ENCODE peak calls at places on chromosomes 12 and 14, in nine cellular contexts. One of them, this sample, is unnamed. For H3K4me1, the result is how much of the 10 kb centered on the place peaks cover.

GRCh38 chr12:66662729-66663128 is 16.1 kb downstream of the GRIP1 start:
- DNase-seq in uterus: no peak
- DNase-seq in gastrocnemius medialis: no peak
- DNase-seq in prostate gland: no peak
- DNase-seq in adrenal gland: no peak
- DNase-seq in suprapubic skin: no peak
- DNase-seq in thyroid gland: no peak
- DNase-seq in Peyer's patch: no peak
- DNase-seq in HCT116: no peak
- DNase-seq in this sample: no peak

GRCh38 chr12:94710933-94711332 is 60.6 kb upstream of the TMCC3 start:
- DNase-seq in uterus: no peak
- DNase-seq in gastrocnemius medialis: no peak
- DNase-seq in adrenal gland: no peak
- DNase-seq in suprapubic skin: no peak
- DNase-seq in prostate gland: no peak
- DNase-seq in Peyer's patch: no peak
- DNase-seq in HCT116: peak
- DNase-seq in thyroid gland: peak
- DNase-seq in this sample: no peak

GRCh38 chr12:93199831-93200236 is 177.9 kb upstream of the NUDT4 start:
- DNase-seq in prostate gland: no peak
- DNase-seq in thyroid gland: no peak
- DNase-seq in gastrocnemius medialis: no peak
- DNase-seq in HCT116: no peak
- DNase-seq in Peyer's patch: no peak
- DNase-seq in suprapubic skin: no peak
- DNase-seq in adrenal gland: no peak
- DNase-seq in uterus: no peak
- DNase-seq in this sample: no peak

GRCh38 chr14:104461676-104462443 is 117.7 kb upstream of the C14orf180 start:
- DNase-seq in uterus: no peak
- DNase-seq in adrenal gland: no peak
- DNase-seq in thyroid gland: no peak
- DNase-seq in HCT116: no peak
- DNase-seq in suprapubic skin: peak
- DNase-seq in gastrocnemius medialis: no peak
- DNase-seq in prostate gland: no peak
- DNase-seq in Peyer's patch: no peak
- DNase-seq in this sample: no peak

GRCh38 chr14:61559641-61560201 is 135.6 kb upstream of the HIF1A start:
- DNase-seq in Peyer's patch: peak
- DNase-seq in thyroid gland: no peak
- DNase-seq in prostate gland: no peak
- DNase-seq in HCT116: peak
- DNase-seq in gastrocnemius medialis: no peak
- DNase-seq in adrenal gland: no peak
- DNase-seq in uterus: no peak
- DNase-seq in suprapubic skin: no peak
- DNase-seq in this sample: no peak

GRCh38 chr14:51395361-51395849 is 155.4 kb downstream of the TMX1 start:
- DNase-seq in adrenal gland: no peak
- DNase-seq in thyroid gland: peak
- DNase-seq in HCT116: no peak
- DNase-seq in Peyer's patch: peak
- DNase-seq in suprapubic skin: peak
- DNase-seq in uterus: peak
- DNase-seq in gastrocnemius medialis: peak
- DNase-seq in prostate gland: peak
- DNase-seq in this sample: peak

GRCh38 chr12:63098851-63099250 is 52.1 kb downstream of the AVPR1A start:
- DNase-seq in gastrocnemius medialis: no peak
- DNase-seq in suprapubic skin: no peak
- DNase-seq in Peyer's patch: no peak
- DNase-seq in HCT116: no peak
- DNase-seq in adrenal gland: no peak
- DNase-seq in uterus: no peak
- DNase-seq in thyroid gland: no peak
- DNase-seq in prostate gland: no peak
- DNase-seq in this sample: no peak

GRCh38 chr12:22180699-22181098 is 134.7 kb downstream of the CMAS start:
- DNase-seq in uterus: no peak
- DNase-seq in gastrocnemius medialis: no peak
- DNase-seq in prostate gland: no peak
- DNase-seq in suprapubic skin: no peak
- DNase-seq in thyroid gland: no peak
- DNase-seq in Peyer's patch: no peak
- DNase-seq in HCT116: no peak
- DNase-seq in adrenal gland: no peak
- DNase-seq in this sample: no peak

GRCh38 chr12:5391638-5392037 is 40.3 kb upstream of the NTF3 start:
- DNase-seq in gastrocnemius medialis: no peak
- DNase-seq in suprapubic skin: no peak
- DNase-seq in uterus: no peak
- DNase-seq in prostate gland: no peak
- DNase-seq in adrenal gland: no peak
- DNase-seq in thyroid gland: no peak
- DNase-seq in Peyer's patch: no peak
- DNase-seq in HCT116: no peak
- DNase-seq in this sample: no peak

GRCh38 chr14:100979780-100980179 is 76.3 kb upstream of the RTL1 start:
- DNase-seq in HCT116: no peak
- DNase-seq in gastrocnemius medialis: no peak
- DNase-seq in adrenal gland: no peak
- DNase-seq in Peyer's patch: no peak
- DNase-seq in thyroid gland: no peak
- DNase-seq in uterus: no peak
- DNase-seq in suprapubic skin: no peak
- DNase-seq in prostate gland: no peak
- DNase-seq in this sample: no peak

GRCh38 chr12:51056242-51056641 is 8.1 kb downstream of the LETMD1 start:
- DNase-seq in Peyer's patch: no peak
- DNase-seq in thyroid gland: no peak
- DNase-seq in uterus: peak
- DNase-seq in adrenal gland: peak
- DNase-seq in gastrocnemius medialis: peak
- DNase-seq in HCT116: no peak
- DNase-seq in suprapubic skin: no peak
- DNase-seq in prostate gland: no peak
- DNase-seq in this sample: no peak

GRCh38 chr12:130762319-130762675 is 46.2 kb upstream of the RIMBP2 start:
- DNase-seq in HCT116: no peak
- DNase-seq in uterus: no peak
- DNase-seq in thyroid gland: no peak
- DNase-seq in suprapubic skin: no peak
- DNase-seq in Peyer's patch: no peak
- DNase-seq in adrenal gland: no peak
- DNase-seq in gastrocnemius medialis: no peak
- DNase-seq in prostate gland: no peak
- DNase-seq in this sample: no peak

GRCh38 chr12:130765186-130765659 is 49.1 kb upstream of the RIMBP2 start:
- DNase-seq in thyroid gland: no peak
- DNase-seq in HCT116: peak
- DNase-seq in uterus: no peak
- DNase-seq in prostate gland: no peak
- DNase-seq in Peyer's patch: no peak
- DNase-seq in suprapubic skin: no peak
- DNase-seq in gastrocnemius medialis: no peak
- DNase-seq in adrenal gland: no peak
- DNase-seq in this sample: no peak

GRCh38 chr12:130764475-130765185 is 48.5 kb upstream of the RIMBP2 start:
- DNase-seq in uterus: no peak
- DNase-seq in HCT116: peak
- DNase-seq in gastrocnemius medialis: no peak
- DNase-seq in suprapubic skin: no peak
- DNase-seq in prostate gland: no peak
- DNase-seq in thyroid gland: no peak
- DNase-seq in adrenal gland: no peak
- DNase-seq in Peyer's patch: no peak
- DNase-seq in this sample: no peak

GRCh38 chr12:130764073-130764472 is 48.0 kb upstream of the RIMBP2 start:
- DNase-seq in HCT116: peak
- DNase-seq in thyroid gland: no peak
- DNase-seq in Peyer's patch: no peak
- DNase-seq in suprapubic skin: no peak
- DNase-seq in prostate gland: no peak
- DNase-seq in uterus: no peak
- DNase-seq in gastrocnemius medialis: no peak
- DNase-seq in adrenal gland: no peak
- DNase-seq in this sample: no peak

GRCh38 chr12:130761537-130762318 is 45.6 kb upstream of the RIMBP2 start:
- DNase-seq in uterus: peak
- DNase-seq in prostate gland: peak
- DNase-seq in thyroid gland: peak
- DNase-seq in adrenal gland: peak
- DNase-seq in HCT116: peak
- DNase-seq in suprapubic skin: no peak
- DNase-seq in gastrocnemius medialis: no peak
- DNase-seq in Peyer's patch: no peak
- DNase-seq in this sample: peak
- TF ChIP-seq CTCF in uterus: peak
- TF ChIP-seq CTCF in prostate gland: peak
- TF ChIP-seq CTCF in thyroid gland: peak
- TF ChIP-seq CTCF in adrenal gland: peak
- TF ChIP-seq CTCF in HCT116: peak
- TF ChIP-seq CTCF in suprapubic skin: peak
- TF ChIP-seq CTCF in gastrocnemius medialis: peak
- TF ChIP-seq CTCF in Peyer's patch: peak
- TF ChIP-seq CTCF in this sample: no peak

GRCh38 chr12:104348994-104349494 is 45.5 kb downstream of the EID3 start:
- DNase-seq in HCT116: no peak
- DNase-seq in thyroid gland: no peak
- DNase-seq in prostate gland: no peak
- DNase-seq in suprapubic skin: no peak
- DNase-seq in adrenal gland: no peak
- DNase-seq in gastrocnemius medialis: no peak
- DNase-seq in Peyer's patch: no peak
- DNase-seq in uterus: no peak
- DNase-seq in this sample: no peak

GRCh38 chr12:104353012-104353981 is 49.8 kb downstream of the EID3 start:
- DNase-seq in gastrocnemius medialis: no peak
- DNase-seq in thyroid gland: no peak
- DNase-seq in Peyer's patch: no peak
- DNase-seq in uterus: no peak
- DNase-seq in prostate gland: no peak
- DNase-seq in adrenal gland: no peak
- DNase-seq in HCT116: no peak
- DNase-seq in suprapubic skin: no peak
- DNase-seq in this sample: no peak

GRCh38 chr12:104350211-104350908 is 46.8 kb downstream of the EID3 start:
- DNase-seq in thyroid gland: no peak
- DNase-seq in uterus: no peak
- DNase-seq in prostate gland: no peak
- DNase-seq in HCT116: no peak
- DNase-seq in gastrocnemius medialis: no peak
- DNase-seq in suprapubic skin: no peak
- DNase-seq in Peyer's patch: no peak
- DNase-seq in adrenal gland: no peak
- DNase-seq in this sample: no peak

GRCh38 chr12:104352106-104352713 is 48.7 kb downstream of the EID3 start:
- DNase-seq in HCT116: no peak
- DNase-seq in gastrocnemius medialis: no peak
- DNase-seq in prostate gland: no peak
- DNase-seq in Peyer's patch: no peak
- DNase-seq in adrenal gland: peak
- DNase-seq in thyroid gland: no peak
- DNase-seq in suprapubic skin: no peak
- DNase-seq in uterus: no peak
- DNase-seq in this sample: no peak

DNA sequence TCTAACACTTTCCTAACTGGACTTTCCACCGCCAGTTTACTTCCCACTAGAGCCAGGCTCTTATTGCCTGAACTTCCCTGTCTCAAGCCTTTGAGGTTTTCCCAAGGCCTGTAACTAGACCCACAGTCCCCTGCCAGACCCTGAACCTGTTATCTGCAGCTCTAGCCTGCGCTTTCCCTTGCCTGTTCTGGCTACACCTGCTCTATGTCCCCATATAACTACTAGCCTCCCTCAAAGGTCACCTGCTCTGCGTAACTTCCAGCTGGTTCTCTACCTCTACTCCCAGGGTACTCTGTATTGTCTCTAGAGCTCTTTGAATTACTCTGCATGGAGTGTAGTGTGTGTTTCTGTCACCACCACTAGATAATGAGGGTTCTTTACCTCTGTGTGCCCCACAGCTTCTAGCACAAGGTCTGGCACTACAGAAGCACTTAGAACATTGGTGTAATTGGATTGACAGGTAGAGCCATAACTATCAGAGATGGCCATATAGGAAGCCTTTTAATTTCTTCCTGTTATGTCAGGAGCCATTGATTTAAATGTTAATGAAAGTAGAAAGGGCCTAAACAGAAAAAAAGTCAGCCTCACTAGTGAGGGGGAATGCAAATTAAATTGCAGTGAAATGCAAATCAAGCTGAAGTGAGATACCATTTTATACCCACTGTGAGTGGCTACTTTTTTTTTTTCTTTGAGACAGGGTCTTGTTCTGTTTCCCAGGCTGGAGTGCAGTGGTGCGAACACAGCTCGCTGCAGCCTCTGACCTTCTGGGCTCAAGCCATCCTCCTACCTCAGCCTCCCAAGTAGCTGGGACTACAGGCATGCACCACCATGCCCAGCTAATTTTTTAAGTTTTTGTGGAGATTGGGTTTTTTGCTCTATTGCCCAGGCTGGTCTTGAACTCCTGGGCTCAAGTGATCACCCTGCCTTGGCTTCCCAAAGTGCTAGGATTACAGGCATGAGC is 47.8 kb downstream of the EID3 start:
- DNase-seq in adrenal gland: no peak
- DNase-seq in suprapubic skin: no peak
- DNase-seq in prostate gland: no peak
- DNase-seq in thyroid gland: no peak
- DNase-seq in Peyer's patch: no peak
- DNase-seq in gastrocnemius medialis: no peak
- DNase-seq in HCT116: no peak
- DNase-seq in uterus: no peak
- DNase-seq in this sample: no peak
- TF ChIP-seq POLR2A in adrenal gland: no peak
- TF ChIP-seq POLR2A in suprapubic skin: no peak
- TF ChIP-seq POLR2A in prostate gland: no peak
- TF ChIP-seq POLR2A in thyroid gland: no peak
- TF ChIP-seq POLR2A in Peyer's patch: no peak
- TF ChIP-seq POLR2A in gastrocnemius medialis: no peak
- TF ChIP-seq POLR2A in HCT116: no peak
- TF ChIP-seq POLR2A in uterus: no peak
- TF ChIP-seq POLR2A in this sample: no peak

GRCh38 chr12:54389139-54389508 is 4.6 kb upstream of the ZNF385A start:
- DNase-seq in uterus: no peak
- DNase-seq in gastrocnemius medialis: no peak
- DNase-seq in Peyer's patch: no peak
- DNase-seq in prostate gland: no peak
- DNase-seq in thyroid gland: no peak
- DNase-seq in adrenal gland: no peak
- DNase-seq in suprapubic skin: no peak
- DNase-seq in HCT116: no peak
- DNase-seq in this sample: no peak
- H3K4me1 ChIP-seq in uterus: under half
- H3K4me1 ChIP-seq in gastrocnemius medialis: under half
- H3K4me1 ChIP-seq in Peyer's patch: under half
- H3K4me1 ChIP-seq in prostate gland: under half
- H3K4me1 ChIP-seq in thyroid gland: half or more
- H3K4me1 ChIP-seq in adrenal gland: under half
- H3K4me1 ChIP-seq in suprapubic skin: half or more
- H3K4me1 ChIP-seq in HCT116: half or more
- H3K4me1 ChIP-seq in this sample: under half

GRCh38 chr12:125092872-125093680 is 27.8 kb downstream of the AACS start:
- DNase-seq in gastrocnemius medialis: no peak
- DNase-seq in adrenal gland: peak
- DNase-seq in prostate gland: no peak
- DNase-seq in suprapubic skin: no peak
- DNase-seq in uterus: no peak
- DNase-seq in HCT116: no peak
- DNase-seq in Peyer's patch: peak
- DNase-seq in thyroid gland: no peak
- DNase-seq in this sample: no peak
- TF ChIP-seq CTCF in gastrocnemius medialis: no peak
- TF ChIP-seq CTCF in adrenal gland: no peak
- TF ChIP-seq CTCF in prostate gland: no peak
- TF ChIP-seq CTCF in suprapubic skin: no peak
- TF ChIP-seq CTCF in uterus: no peak
- TF ChIP-seq CTCF in HCT116: no peak
- TF ChIP-seq CTCF in Peyer's patch: no peak
- TF ChIP-seq CTCF in thyroid gland: no peak
- TF ChIP-seq CTCF in this sample: no peak

This sample was measured in body of pancreas.